ENCODE peak calls at places on chromosomes 6 and 20, in seven cellular contexts. B, T, L, F, Z, D and O are unnamed samples.
A peak's percentile ranks its signal among the peaks of the same experiment; 100 is the strongest.

GRCh38 chr6:90383212-90383611 is 86.6 kb upstream of the BACH2 start:
- DNase-seq in F (no peak), T (no peak), D (peak; percentile 69), L (no peak), B (peak; percentile 47), Z (no peak), O (no peak)

GRCh38 chr20:37932919-37933318 is 30.0 kb downstream of the VSTM2L start:
- DNase-seq in F (no peak), T (no peak), D (no peak), L (no peak), B (no peak), Z (no peak), O (no peak)

GRCh38 chr20:24443436-24443835 is 26.0 kb upstream of the SYNDIG1 start:
- DNase-seq in Z (no peak), L (no peak), B (no peak), F (no peak), D (no peak), T (no peak), O (no peak)

GRCh38 chr6:130825772-130826441 is 1.3 kb upstream of the SMLR1 start:
- DNase-seq in T (no peak), L (no peak), F (no peak), D (no peak), B (no peak), Z (no peak), O (no peak)

GRCh38 chr20:57685134-57685851 is 24.5 kb downstream of the PMEPA1 start:
- DNase-seq in Z (no peak), L (peak; percentile 12), B (no peak), D (no peak), F (no peak), T (peak; percentile 9), O (no peak)

GRCh38 chr20:60046860-60047259 is 88.6 kb downstream of the CDH26 start:
- DNase-seq in F (no peak), T (no peak), B (no peak), Z (no peak), D (no peak), L (no peak), O (no peak)

GRCh38 chr20:32158943-32159660 is 48.4 kb downstream of the PLAGL2 start:
- DNase-seq in T (no peak), Z (no peak), F (no peak), B (no peak), L (no peak), D (no peak), O (no peak)

GRCh38 chr6:44868335-44868668 is 459.8 kb upstream of the RUNX2 start:
- DNase-seq in T (no peak), F (no peak), L (no peak), Z (no peak), D (no peak), B (no peak), O (no peak)

GRCh38 chr6:127201321-127201720 is 65.3 kb upstream of the RNF146 start:
- DNase-seq in B (no peak), T (no peak), F (no peak), D (no peak), Z (no peak), L (no peak), O (no peak)

GRCh38 chr6:33875696-33876095 is 71.9 kb upstream of the MLN start:
- DNase-seq in T (no peak), L (no peak), F (no peak), D (no peak), B (no peak), Z (no peak), O (no peak)

GRCh38 chr6:12585497-12585958 is 131.0 kb upstream of the PHACTR1 start:
- DNase-seq in D (no peak), L (no peak), B (no peak), F (peak; percentile 68), T (no peak), Z (no peak), O (no peak)

GRCh38 chr20:12047838-12048432 is 130.2 kb downstream of the BTBD3 start:
- DNase-seq in B (no peak), Z (peak; percentile 41), F (no peak), L (no peak), T (no peak), D (no peak), O (no peak)

GRCh38 chr6:138483911-138484731 is 15.2 kb downstream of the NHSL1 start:
- DNase-seq in T (no peak), D (no peak), F (no peak), B (no peak), Z (no peak), L (no peak), O (no peak)

GRCh38 chr6:38579010-38579628 is 60.6 kb downstream of the BTBD9 start:
- DNase-seq in F (no peak), Z (no peak), L (no peak), T (no peak), B (no peak), D (no peak), O (no peak)

GRCh38 chr6:81237226-81237625 is 515.3 kb downstream of the TENT5A start:
- DNase-seq in F (no peak), Z (no peak), D (no peak), B (no peak), T (no peak), L (no peak), O (no peak)

GRCh38 chr20:46752639-46753235 is 43.3 kb downstream of the SLC2A10 start:
- DNase-seq in Z (peak; percentile 68), L (peak; percentile 75), T (peak; percentile 37), B (peak; percentile 24), F (no peak), D (no peak), O (no peak)

GRCh38 chr6:41781302-41781711 is 725 bp downstream of the PRICKLE4 start:
- DNase-seq in T (no peak), L (no peak), Z (no peak), D (no peak), B (no peak), F (peak; percentile 72), O (no peak)

GRCh38 chr20:36113566-36114247 is 40.8 kb upstream of the EPB41L1 start:
- DNase-seq in D (no peak), T (no peak), F (no peak), Z (no peak), L (peak; percentile 74), B (no peak), O (no peak)

GRCh38 chr20:41279546-41280225 is 37.8 kb downstream of the ZHX3 start:
- DNase-seq in B (no peak), Z (no peak), D (no peak), L (no peak), F (no peak), T (no peak), O (no peak)

GRCh38 chr6:161792887-161793286 is 519.0 kb upstream of the AGPAT4 start:
- DNase-seq in D (no peak), B (no peak), Z (no peak), L (no peak), F (no peak), T (no peak), O (no peak)

GRCh38 chr20:61492065-61492464 is 240.0 kb downstream of the CDH4 start:
- DNase-seq in D (no peak), B (no peak), Z (no peak), L (no peak), T (no peak), F (no peak), O (no peak)

GRCh38 chr20:38426006-38426405 is 9.1 kb downstream of the SNHG17 start:
- DNase-seq in D (no peak), T (no peak), L (peak; percentile 49), Z (no peak), B (no peak), F (no peak), O (no peak)

GRCh38 chr20:44038681-44039123 is 124.0 kb downstream of the TOX2 start:
- DNase-seq in T (peak; percentile 16), D (no peak), L (no peak), F (no peak), Z (no peak), B (no peak), O (peak; percentile 14)

GRCh38 chr20:56630086-56630493 is 984 bp downstream of the TFAP2C start:
- DNase-seq in T (no peak), D (no peak), Z (peak; percentile 73), L (peak; percentile 23), B (no peak), F (peak; percentile 88), O (peak; percentile 46)

GRCh38 chr6:136439514-136440186 is 110.6 kb downstream of the MAP7 start:
- DNase-seq in B (no peak), F (no peak), L (no peak), D (no peak), Z (no peak), T (no peak), O (no peak)

GRCh38 chr20:4787069-4787468 is 65.4 kb downstream of the PRND start:
- DNase-seq in L (no peak), F (no peak), T (no peak), B (no peak), D (no peak), Z (no peak), O (no peak)

GRCh38 chr20:11738852-11739251 is 178.8 kb upstream of the BTBD3 start:
- DNase-seq in D (no peak), T (no peak), Z (no peak), L (no peak), B (no peak), F (no peak), O (no peak)

GRCh38 chr20:6698056-6698455 is 69.4 kb upstream of the BMP2 start:
- DNase-seq in F (no peak), B (no peak), Z (no peak), L (no peak), D (no peak), T (no peak), O (no peak)

GRCh38 chr6:132972971-132973370 is 158.6 kb downstream of the RPS12 start:
- DNase-seq in F (no peak), Z (no peak), D (no peak), L (no peak), B (no peak), T (no peak), O (no peak)

GRCh38 chr6:145031001-145031400 is 704.3 kb downstream of the EPM2A start:
- DNase-seq in F (no peak), Z (no peak), L (no peak), T (no peak), D (no peak), B (no peak), O (no peak)